ENCODE peak calls at places on chromosomes 16 and 17, in six cellular contexts. Y, M, O, S, P and Q are unnamed samples.
A peak's percentile ranks its signal among the peaks of the same experiment; 100 is the strongest.

GRCh38 chr17:77465358-77466041 is 324.7 kb downstream of the SEC14L1 start:
- DNase-seq in M (peak; percentile 93), O (no peak), S (peak; percentile 53), P (peak; percentile 45), Y (peak; percentile 91), Q (peak; percentile 78)

GRCh38 chr16:30896203-30896889 is at the start of gene CTF1:
- DNase-seq in M (peak; percentile 73), O (no peak), S (peak; percentile 80), P (peak; percentile 76), Y (no peak), Q (peak; percentile 83)

GRCh38 chr17:48123111-48123510 is 15.5 kb downstream of the SNX11 start:
- DNase-seq in M (no peak), O (no peak), Y (no peak), S (no peak), P (no peak), Q (no peak)

GRCh38 chr16:57260294-57260929 is 15.4 kb downstream of the ARL2BP start:
- DNase-seq in O (no peak), P (no peak), S (no peak), Y (no peak), M (peak; percentile 44), Q (no peak)

GRCh38 chr16:67649494-67649931 is 4.6 kb downstream of the CARMIL2 start:
- DNase-seq in O (no peak), P (no peak), S (no peak), M (no peak), Y (no peak), Q (no peak)

GRCh38 chr17:3030096-3030495 is 33.3 kb downstream of the OR1D5 start:
- DNase-seq in S (no peak), Y (no peak), M (peak; percentile 21), O (no peak), P (no peak), Q (peak; percentile 35)

GRCh38 chr17:81354944-81355327 is 40.3 kb upstream of the BAHCC1 start:
- DNase-seq in M (peak; percentile 72), Y (no peak), P (no peak), S (no peak), O (no peak), Q (no peak)

GRCh38 chr17:4479340-4479981 is 19.2 kb upstream of the SPNS2 start:
- DNase-seq in O (no peak), Y (no peak), S (no peak), M (peak; percentile 89), P (no peak), Q (no peak)

GRCh38 chr17:9356488-9356911 is 219.1 kb downstream of the STX8 start:
- DNase-seq in M (no peak), S (no peak), O (no peak), Y (no peak), P (peak; percentile 18), Q (peak; percentile 13)

GRCh38 chr16:86632206-86632605 is 53.9 kb downstream of the FOXL1 start:
- DNase-seq in Y (no peak), S (no peak), M (no peak), P (no peak), O (no peak), Q (no peak)

GRCh38 chr17:13413001-13413400 is 188.7 kb downstream of the HS3ST3A1 start:
- DNase-seq in S (no peak), P (no peak), Y (no peak), O (no peak), M (no peak), Q (no peak)

GRCh38 chr16:67490330-67491096 is 7.2 kb upstream of the AGRP start:
- DNase-seq in P (no peak), O (no peak), Y (peak; percentile 51), M (no peak), S (no peak), Q (no peak)

GRCh38 chr16:78689536-78689935 is 590.1 kb downstream of the WWOX start:
- DNase-seq in S (no peak), M (no peak), O (no peak), Y (no peak), P (no peak), Q (no peak)

GRCh38 chr17:17564896-17565295 is 26.6 kb downstream of the PEMT start:
- DNase-seq in Y (no peak), S (no peak), M (no peak), O (peak; percentile 13), P (no peak), Q (no peak)

GRCh38 chr17:60630352-60630751 is 30.4 kb downstream of the PPM1D start:
- DNase-seq in P (peak; percentile 38), Y (no peak), S (peak; percentile 23), M (no peak), O (no peak), Q (peak; percentile 27)

GRCh38 chr17:77458202-77459017 is 317.6 kb downstream of the SEC14L1 start:
- DNase-seq in M (no peak), P (no peak), O (no peak), Y (no peak), S (no peak), Q (no peak)

GRCh38 chr17:82838386-82839063 is 1.3 kb downstream of the ZNF750 start:
- DNase-seq in P (peak; percentile 19), Y (peak; percentile 75), O (no peak), S (peak; percentile 78), M (peak; percentile 80), Q (peak; percentile 49)

GRCh38 chr17:13753151-13753550 is 151.4 kb upstream of the HS3ST3A1 start:
- DNase-seq in S (no peak), P (no peak), Y (no peak), O (peak; percentile 11), M (no peak), Q (no peak)

GRCh38 chr16:27253526-27253930 is 15.0 kb downstream of the NSMCE1 start:
- DNase-seq in Y (no peak), S (no peak), P (no peak), M (peak; percentile 28), O (no peak), Q (no peak)

GRCh38 chr16:89602952-89603590 is 10.4 kb upstream of the DPEP1 start:
- DNase-seq in S (no peak), P (no peak), Y (no peak), M (no peak), O (no peak), Q (no peak)

GRCh38 chr16:78896280-78896679 is 704.3 kb downstream of the MAF start:
- DNase-seq in M (no peak), O (no peak), S (no peak), P (no peak), Y (no peak), Q (no peak)

GRCh38 chr16:80938928-80939260 is 67.8 kb downstream of the CMC2 start:
- DNase-seq in M (no peak), S (no peak), O (no peak), P (no peak), Y (no peak), Q (no peak)

GRCh38 chr16:68079616-68080344 is 5.4 kb upstream of the NFATC3 start:
- DNase-seq in O (no peak), S (peak; percentile 77), Y (peak; percentile 94), M (peak; percentile 95), P (peak; percentile 49), Q (peak; percentile 80)

GRCh38 chr16:31455601-31456314 is 3.5 kb upstream of the ARMC5 start:
- DNase-seq in M (peak; percentile 49), Y (no peak), S (no peak), O (no peak), P (no peak), Q (no peak)

GRCh38 chr16:73890524-73891500 is 405.8 kb upstream of the PSMD7 start:
- DNase-seq in P (no peak), Y (no peak), O (no peak), S (no peak), M (no peak), Q (no peak)

DNA sequence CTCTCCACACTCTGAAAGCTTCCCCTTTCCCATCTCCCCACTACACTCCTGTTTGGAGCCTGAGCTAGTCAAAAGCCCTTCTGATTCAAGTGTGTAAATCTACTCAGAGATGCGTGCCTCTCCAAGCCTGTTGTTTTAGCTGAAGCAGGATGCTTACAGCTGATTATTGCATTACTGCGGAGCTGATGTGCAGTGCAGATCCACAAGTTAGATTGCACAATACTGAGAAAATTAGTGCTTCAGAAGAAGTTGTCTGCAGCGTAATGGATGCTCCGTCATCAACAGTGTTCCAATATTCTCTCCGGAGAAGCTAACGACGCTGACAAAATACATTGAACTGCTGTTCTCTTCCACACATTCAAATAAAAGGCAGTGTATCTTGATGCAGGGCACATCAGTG is 44.8 kb upstream of the NLRP1 start:
- DNase-seq in Y (no peak), O (no peak), P (no peak), M (no peak), S (no peak), Q (no peak)
- H3K27ac ChIP-seq in Y (no peak overlapping the region), O (no peak overlapping the region), P (no peak overlapping the region), M (no peak overlapping the region), S (no peak overlapping the region), Q (no peak overlapping the region)

DNA sequence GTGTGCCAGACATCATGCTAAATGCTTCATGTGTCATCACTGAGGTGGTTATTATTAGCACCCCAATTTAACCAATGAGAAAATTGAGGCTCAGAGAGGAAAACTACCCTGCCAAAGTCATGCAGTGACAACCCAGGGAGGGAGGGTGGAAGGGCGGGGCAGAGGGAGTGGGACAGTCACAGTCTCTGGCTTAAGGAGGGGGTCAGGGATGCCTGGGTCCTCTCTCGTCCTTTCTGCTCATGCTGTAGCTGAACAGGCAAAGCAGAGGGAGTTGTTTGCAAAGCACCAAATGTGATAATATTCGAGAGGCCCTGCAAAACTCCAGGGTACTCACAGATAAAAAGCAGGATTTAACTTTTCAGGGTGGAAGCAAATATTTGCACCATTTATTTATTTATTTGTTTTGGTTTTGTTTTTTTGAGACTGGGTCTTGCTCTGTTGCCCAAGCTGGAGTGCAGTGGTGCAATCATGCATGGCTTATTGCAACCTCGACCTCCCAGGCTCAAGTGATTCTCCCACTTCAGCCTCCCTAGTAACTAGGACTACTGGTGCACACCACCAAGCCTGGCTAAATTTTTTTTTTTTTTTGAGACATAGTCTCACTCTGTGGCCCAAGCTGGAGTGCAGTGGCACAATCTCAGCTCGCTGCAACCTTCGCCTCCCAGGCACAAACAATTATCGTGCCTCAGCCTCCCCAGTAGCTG is 47.9 kb upstream of the NKD1 start:
- DNase-seq in P (no peak), S (no peak), O (no peak), Y (no peak), M (no peak), Q (no peak)
- H3K27ac ChIP-seq in P (no peak overlapping the region), S (no peak overlapping the region), O (no peak overlapping the region), Y (no peak overlapping the region), M (no peak overlapping the region), Q (no peak overlapping the region)

DNA sequence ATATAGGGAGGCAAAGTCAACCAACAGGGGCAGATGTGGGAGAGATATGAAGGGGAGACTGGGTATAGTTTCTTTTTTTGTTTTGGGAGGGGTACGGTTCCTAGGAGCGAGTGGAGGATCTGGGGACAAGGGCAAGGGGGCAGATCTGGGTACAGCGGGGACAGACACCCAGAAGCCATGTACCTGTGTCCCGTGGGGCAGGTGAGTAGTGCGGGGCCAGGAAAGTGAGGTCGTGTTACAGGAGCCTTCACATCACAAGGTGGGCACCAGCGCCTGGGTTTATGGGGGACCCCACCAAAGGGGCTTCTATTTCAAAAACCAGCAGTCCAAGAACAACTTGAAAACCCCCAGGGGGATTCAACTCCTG is 11.5 kb downstream of the LITAF start:
- DNase-seq in M (no peak), Y (no peak), O (no peak), P (no peak), S (no peak), Q (no peak)
- H3K27ac ChIP-seq in M (no peak overlapping the region), Y (no peak overlapping the region), O (no peak overlapping the region), P (peak overlapping the region; percentile 16), S (no peak overlapping the region), Q (no peak overlapping the region)

GRCh38 chr17:74752415-74752814 is 4.0 kb downstream of the NHERF1 start:
- DNase-seq in S (no peak), M (no peak), Y (no peak), O (no peak), P (no peak), Q (no peak)
- H3K27ac ChIP-seq in S (no peak overlapping the region), M (peak overlapping the region; percentile 84), Y (peak overlapping the region; percentile 64), O (no peak overlapping the region), P (peak overlapping the region; percentile 77), Q (no peak overlapping the region)

GRCh38 chr17:1998426-1998784 is 26.7 kb downstream of the RTN4RL1 start:
- DNase-seq in S (peak; percentile 40), P (no peak), Y (no peak), M (no peak), O (no peak), Q (no peak)
- H3K27ac ChIP-seq in S (peak overlapping the region; percentile 92), P (peak overlapping the region; percentile 66), Y (no peak overlapping the region), M (peak overlapping the region; percentile 72), O (no peak overlapping the region), Q (no peak overlapping the region)